ENCODE peak calls at places on chromosomes 3 and 15, in nine cellular contexts. O is AG08395; Q is heart right ventricle; T is activated CD8-positive, alpha-beta memory T cell treated with anti-CD3 and anti-CD28 coated beads for 24 hours; U is pancreas; Y is ecto neural progenitor cell; E is T-helper 17 cell; Z is psoas muscle; C is SK-N-SH. F is an unnamed sample.

GRCh38 chr3:31305324-31305723 is 227.4 kb upstream of the STT3B start:
- DNase-seq in Q (no peak), E (no peak), T (no peak), Y (no peak), O (no peak), C (no peak), U (no peak), Z (no peak), F (no peak)

GRCh38 chr15:72206677-72207000 is 9.1 kb upstream of the GRAMD2A start:
- DNase-seq in E (no peak), Q (no peak), T (peak), Y (no peak), C (no peak), Z (no peak), O (no peak), U (no peak), F (no peak)

GRCh38 chr15:39195988-39196486 is 384.8 kb upstream of the THBS1 start:
- DNase-seq in C (no peak), E (no peak), T (no peak), U (no peak), O (peak), Y (no peak), Q (no peak), Z (no peak), F (no peak)

GRCh38 chr15:69892351-69892750 is 205.4 kb downstream of the TLE3 start:
- DNase-seq in T (no peak), U (no peak), C (peak), Y (no peak), O (no peak), Z (no peak), E (no peak), Q (no peak), F (no peak)

GRCh38 chr3:126782554-126782953 is 78.5 kb downstream of the CHCHD6 start:
- DNase-seq in O (peak), U (no peak), Q (no peak), C (no peak), Y (no peak), E (no peak), Z (no peak), T (no peak), F (no peak)

GRCh38 chr3:38606561-38606960 is 42.9 kb downstream of the SCN5A start:
- DNase-seq in Y (no peak), T (no peak), O (no peak), C (no peak), Z (peak), E (no peak), U (no peak), Q (no peak), F (no peak)

GRCh38 chr3:96813820-96814580 is 394 bp upstream of the EPHA6 start:
- DNase-seq in O (peak), E (no peak), T (peak), Y (peak), U (peak), Z (peak), Q (peak), C (peak), F (peak)

GRCh38 chr3:1552831-1553230 is 460.0 kb downstream of the CNTN6 start:
- DNase-seq in T (no peak), U (no peak), Y (no peak), E (no peak), Z (no peak), C (no peak), O (no peak), Q (no peak), F (no peak)

GRCh38 chr3:112779558-112780480 is 66.8 kb downstream of the CD200R1L start:
- DNase-seq in U (no peak), E (no peak), Z (no peak), Y (no peak), C (no peak), Q (no peak), T (no peak), O (no peak), F (no peak)

F was measured in D341Med.